ENCODE peak calls at places on chromosomes 7 and 10, in four cellular contexts. K is right atrium auricular region, G is cardiac muscle cell, M is tibial artery. P is an unnamed sample.

GRCh38 chr10:112583236-112583919 is 136.4 kb downstream of the VTI1A start:
- DNase-seq in K (no peak), G (no peak), M (no peak), P (no peak)

GRCh38 chr7:133614251-133614650 is 361.4 kb downstream of the EXOC4 start:
- DNase-seq in K (no peak), G (no peak), M (no peak), P (no peak)

GRCh38 chr7:87312215-87312865 is 33.1 kb upstream of the CROT start:
- DNase-seq in K (no peak), G (peak), M (no peak), P (peak)

GRCh38 chr7:33841658-33842057 is 63.7 kb upstream of the BMPER start:
- DNase-seq in K (no peak), G (peak), M (peak), P (peak)

GRCh38 chr10:52031771-52032170 is 282.3 kb upstream of the DKK1 start:
- DNase-seq in K (no peak), G (peak), M (no peak), P (no peak)

GRCh38 chr10:113565364-113565763 is 12.5 kb downstream of the HABP2 start:
- DNase-seq in K (no peak), G (no peak), M (no peak), P (no peak)

GRCh38 chr10:77548157-77548556 is 89.5 kb downstream of the KCNMA1 start:
- DNase-seq in K (no peak), G (no peak), M (no peak), P (no peak)

GRCh38 chr10:84076540-84077195 is 62.6 kb upstream of the GHITM start:
- DNase-seq in K (no peak), G (peak), M (no peak), P (peak)

GRCh38 chr7:2719007-2719406 is 31.0 kb downstream of the AMZ1 start:
- DNase-seq in K (no peak), G (no peak), M (no peak), P (no peak)

GRCh38 chr7:2621061-2621828 is 10.5 kb upstream of the TTYH3 start:
- DNase-seq in K (no peak), G (peak), M (no peak), P (peak)

DNA sequence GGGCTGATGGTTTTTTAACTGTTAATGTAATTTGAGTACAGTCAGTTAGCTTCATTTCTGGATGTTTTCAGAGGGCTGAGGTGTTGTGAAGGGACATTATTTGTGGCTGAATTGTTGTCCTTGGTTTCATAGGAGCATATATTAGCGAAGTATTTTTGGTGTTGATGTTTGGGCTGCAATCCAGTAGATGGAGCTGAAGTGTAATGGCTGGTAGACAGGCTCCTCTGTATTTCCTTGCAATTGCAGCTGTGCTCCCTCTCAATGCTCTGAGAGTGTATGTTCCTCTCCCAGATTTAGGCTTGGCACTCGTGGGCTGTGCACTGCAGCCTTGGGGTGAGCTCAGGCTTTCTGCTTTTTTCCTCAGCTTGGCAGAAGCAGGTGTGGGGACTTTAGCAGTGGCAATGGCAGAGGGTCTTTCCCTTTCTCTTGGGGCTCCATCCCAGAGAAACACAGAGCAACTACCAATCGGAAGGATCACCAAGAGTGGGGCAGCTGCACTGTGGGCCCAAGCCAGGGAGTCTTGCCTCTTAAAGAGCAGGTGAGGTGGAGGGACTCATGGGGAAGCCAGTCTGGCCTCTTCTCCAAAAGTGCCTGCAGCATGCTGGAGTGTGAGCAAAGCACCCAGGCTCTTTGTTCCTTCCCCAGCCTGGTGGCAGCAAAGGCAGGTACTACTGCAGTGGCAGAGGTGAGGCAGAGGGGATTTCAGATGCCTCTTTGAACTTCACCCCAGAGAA is 544.4 kb downstream of the SH2D4B start:
- DNase-seq in K (no peak), G (no peak), M (no peak), P (no peak)
- TF ChIP-seq CTCF in K (no peak), G (no peak), M (no peak), P (no peak)

DNA sequence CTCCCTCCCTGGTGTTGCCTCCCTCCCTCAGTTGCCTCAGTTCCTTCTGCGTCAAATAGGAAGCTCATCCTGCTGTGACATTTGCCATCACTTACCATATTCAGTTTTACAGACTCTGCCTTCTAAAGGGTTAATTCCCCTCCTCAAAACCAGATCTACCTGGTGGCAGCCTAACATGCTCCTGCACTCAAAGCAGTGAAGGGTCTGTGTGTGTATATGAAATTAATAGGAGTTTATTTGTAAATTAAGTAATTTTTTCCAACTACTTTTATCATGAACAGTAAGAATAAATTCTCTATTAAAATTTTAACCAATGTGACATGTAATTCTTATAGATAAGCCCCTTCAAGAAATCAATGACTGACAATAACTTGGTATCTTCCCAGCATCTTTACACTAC is 158.6 kb upstream of the INSYN2A start:
- DNase-seq in K (no peak), G (peak), M (no peak), P (no peak)
- TF ChIP-seq CTCF in K (no peak), G (peak), M (no peak), P (peak)

GRCh38 chr7:155588468-155588998 is 42.2 kb upstream of the CNPY1 start:
- DNase-seq in K (no peak), G (no peak), M (no peak), P (no peak)

GRCh38 chr7:155590215-155591023 is 44.1 kb upstream of the CNPY1 start:
- DNase-seq in K (no peak), G (peak), M (no peak), P (peak)

GRCh38 chr7:155589001-155589980 is 42.9 kb upstream of the CNPY1 start:
- DNase-seq in K (no peak), G (no peak), M (no peak), P (no peak)

GRCh38 chr7:155593455-155594162 is 47.2 kb upstream of the CNPY1 start:
- DNase-seq in K (no peak), G (no peak), M (no peak), P (no peak)

DNA sequence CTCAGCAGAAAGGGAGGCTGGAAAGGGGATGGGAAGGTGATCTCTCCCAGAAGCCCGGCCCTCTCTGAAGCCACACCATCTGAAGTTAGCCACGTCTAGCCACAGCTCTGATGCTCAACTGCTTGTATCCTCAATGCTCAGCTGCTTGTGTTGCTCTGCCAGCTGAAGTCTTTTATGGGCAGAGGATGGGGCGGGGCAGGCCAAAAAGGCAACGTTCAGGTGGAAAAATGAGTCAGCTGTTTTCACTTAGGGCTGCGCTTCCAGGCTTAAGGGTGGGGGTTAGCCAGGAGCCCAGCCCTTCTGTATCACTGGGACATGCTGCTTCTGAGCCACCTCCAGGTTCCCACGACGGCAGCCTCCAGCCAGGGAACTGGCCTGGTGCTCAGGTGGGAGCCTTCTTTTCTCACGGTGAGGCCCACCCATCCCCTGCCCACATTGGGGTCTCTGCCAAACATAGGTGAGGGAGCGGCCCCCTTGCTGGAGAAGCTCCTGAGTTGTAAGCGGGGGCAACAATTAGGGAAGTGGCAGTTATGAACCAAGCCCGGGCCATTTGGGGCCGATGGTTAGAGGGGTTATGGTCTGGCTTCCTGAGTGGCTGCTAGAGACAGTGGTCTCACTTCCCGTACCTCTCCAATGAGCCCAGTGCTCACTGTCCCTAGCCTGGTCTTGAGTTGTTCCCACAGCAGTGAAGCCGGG is 44.8 kb upstream of the CNPY1 start:
- DNase-seq in K (no peak), G (no peak), M (no peak), P (no peak)
- TF ChIP-seq CTCF in K (no peak), G (no peak), M (no peak), P (no peak)

GRCh38 chr7:143329471-143330170 is 13.7 kb downstream of the CLCN1 start:
- DNase-seq in K (no peak), G (no peak), M (no peak), P (no peak)
- TF ChIP-seq CTCF in K (no peak), G (no peak), M (no peak), P (peak)

GRCh38 chr10:25080880-25081581 is 64.6 kb downstream of the THNSL1 start:
- DNase-seq in K (peak), G (peak), M (peak), P (peak)
- TF ChIP-seq CTCF in K (peak), G (peak), M (peak), P (peak)

DNA sequence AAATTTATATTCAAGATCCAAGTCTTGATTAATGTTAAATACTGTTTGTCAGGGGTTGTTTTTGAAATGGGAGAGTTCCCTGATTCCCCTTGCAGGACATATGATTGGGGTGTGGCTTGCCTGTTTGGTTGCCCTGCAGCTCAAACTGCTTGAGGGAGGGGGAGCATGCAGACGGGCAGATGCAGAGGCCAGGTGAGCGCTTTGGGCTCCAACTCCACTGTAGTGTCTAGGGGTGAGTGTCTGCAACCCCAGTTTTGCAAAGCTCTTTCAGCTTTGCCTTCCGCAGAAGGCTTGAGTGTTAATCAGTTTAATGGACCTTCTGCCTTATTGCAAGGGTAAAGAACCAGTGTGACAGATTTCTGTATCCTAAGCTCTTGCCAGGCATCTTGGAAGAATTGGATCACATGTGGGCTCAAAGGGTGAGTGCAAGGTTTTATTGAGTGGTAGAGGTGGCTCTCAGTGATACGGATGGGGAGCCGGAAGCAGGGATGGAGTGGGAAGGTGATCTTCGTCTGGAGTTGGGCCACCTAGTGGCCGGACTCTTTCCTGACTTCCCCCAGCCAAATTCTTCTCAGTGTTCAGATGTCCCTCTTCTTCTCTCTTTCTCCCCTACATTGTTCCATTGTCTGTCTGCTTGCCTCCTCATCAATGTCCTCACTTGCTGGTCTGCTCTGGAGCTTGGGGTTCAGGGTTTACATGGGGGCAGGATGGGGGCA is 479.7 kb downstream of the ATRNL1 start:
- DNase-seq in K (no peak), G (peak), M (no peak), P (no peak)
- TF ChIP-seq CTCF in K (no peak), G (peak), M (no peak), P (peak)

DNA sequence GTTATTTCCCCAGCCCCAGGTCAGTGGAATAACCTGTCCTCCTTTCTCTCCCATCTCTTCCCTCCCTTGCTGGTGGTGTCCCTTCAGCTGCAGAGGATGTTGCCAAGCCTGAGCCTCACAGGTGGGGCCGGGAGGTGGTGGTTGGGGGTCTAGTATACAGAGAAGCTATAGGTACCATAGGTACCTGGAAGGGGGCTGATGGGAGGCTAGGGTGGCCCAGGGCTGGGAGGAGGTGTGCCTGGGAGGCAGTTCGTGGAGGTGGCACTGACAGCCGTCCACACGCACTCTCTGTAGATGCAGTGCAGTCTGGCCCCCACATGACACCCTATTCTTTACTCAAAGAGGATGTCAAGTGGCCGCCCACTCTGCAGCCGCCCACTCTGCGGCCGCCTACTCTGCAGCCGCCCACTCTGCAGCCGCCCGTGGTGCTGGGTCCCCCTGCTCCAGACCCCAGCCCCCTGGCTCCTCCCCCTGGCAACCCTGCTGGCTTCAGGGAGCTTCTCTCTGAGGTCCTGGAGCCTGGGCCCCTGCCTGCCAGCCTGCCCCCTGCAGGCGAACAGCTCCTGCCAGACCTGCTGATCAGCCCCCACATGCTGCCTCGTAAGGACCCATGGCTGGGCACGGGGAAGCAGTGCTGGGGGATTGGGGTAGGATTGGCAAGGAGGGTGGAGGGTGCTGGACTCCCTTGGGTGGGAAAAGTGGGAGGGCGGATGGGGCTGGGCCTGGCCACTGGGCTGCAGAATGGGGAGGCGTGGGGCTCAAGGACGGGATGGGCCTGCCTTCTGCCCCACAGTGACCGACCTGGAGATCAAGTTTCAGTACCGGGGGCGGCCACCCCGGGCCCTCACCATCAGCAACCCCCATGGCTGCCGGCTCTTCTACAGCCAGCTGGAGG is 9.5 kb downstream of the IRF5 start:
- DNase-seq in K (no peak), G (no peak), M (no peak), P (no peak)
- TF ChIP-seq CTCF in K (no peak), G (peak), M (no peak), P (peak)

GRCh38 chr10:63770523-63770922 is 249.3 kb downstream of the REEP3 start:
- DNase-seq in K (no peak), G (no peak), M (no peak), P (no peak)

GRCh38 chr10:63769367-63769766 is 248.2 kb downstream of the REEP3 start:
- DNase-seq in K (no peak), G (no peak), M (no peak), P (no peak)

GRCh38 chr10:63766766-63767505 is 245.7 kb downstream of the REEP3 start:
- DNase-seq in K (no peak), G (peak), M (no peak), P (peak)

GRCh38 chr10:63765126-63765525 is 243.9 kb downstream of the REEP3 start:
- DNase-seq in K (no peak), G (no peak), M (no peak), P (peak)

GRCh38 chr10:63767512-63767911 is 246.3 kb downstream of the REEP3 start:
- DNase-seq in K (no peak), G (peak), M (no peak), P (peak)
- TF ChIP-seq CTCF in K (peak), G (peak), M (peak), P (peak)

DNA sequence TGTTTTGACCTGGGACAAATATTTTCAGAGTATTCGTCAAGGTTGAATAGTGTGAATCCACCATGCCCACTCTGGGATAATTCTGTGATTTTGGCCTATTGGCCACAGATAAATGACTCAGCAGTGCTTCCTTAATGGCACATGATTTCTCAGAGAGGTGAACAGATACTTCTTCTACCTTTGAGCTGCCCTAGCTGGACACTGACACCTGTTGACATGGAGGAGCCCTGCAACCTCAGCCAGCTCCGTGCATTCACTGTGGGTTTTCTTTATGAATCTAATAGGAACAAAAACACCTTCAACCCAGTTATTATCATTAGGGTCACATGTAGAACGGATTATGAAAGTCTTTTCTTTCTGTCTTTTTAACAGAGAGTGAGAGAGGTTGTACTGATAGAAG is 41.0 kb upstream of the HPS1 start:
- DNase-seq in K (no peak), G (no peak), M (no peak), P (no peak)
- TF ChIP-seq CTCF in K (no peak), G (no peak), M (no peak), P (no peak)

GRCh38 chr7:131068604-131069021 is 259.1 kb upstream of the MKLN1 start:
- DNase-seq in K (no peak), G (peak), M (no peak), P (peak)
- TF ChIP-seq CTCF in K (peak), G (peak), M (peak), P (peak)

P was measured in HFFc6.